ENCODE peak calls at places on chromosome 7, in ten cellular contexts. S is KG1; Y is transverse colon; N is NCI-H1436; X is HuH-7.5; F is psoas muscle; R is iPS DF 6.9; Z is activated CD4-positive, alpha-beta T cell treated with anti-CD3 and anti-CD28 coated beads for 48 hours; B is NCI-H460; J is CD8-positive, alpha-beta T cell. G is an unnamed sample.

GRCh38 chr7:104836976-104837375 is 177.0 kb upstream of the KMT2E start:
- DNase-seq in S (no peak), Y (no peak), N (no peak), X (no peak), F (no peak), R (no peak), Z (no peak), B (no peak), J (no peak), G (no peak)

GRCh38 chr7:130959743-130960207 is 225.8 kb upstream of the KLF14 start:
- DNase-seq in S (no peak), Y (no peak), N (no peak), X (no peak), F (no peak), R (no peak), Z (peak), B (peak), J (no peak), G (peak)

GRCh38 chr7:125118444-125118843 is 188.8 kb upstream of the POT1 start:
- DNase-seq in S (no peak), Y (no peak), N (no peak), X (no peak), F (no peak), R (no peak), Z (no peak), B (no peak), J (no peak), G (no peak)

GRCh38 chr7:24718977-24719491 is 38.2 kb downstream of the GSDME start:
- DNase-seq in S (no peak), Y (no peak), N (peak), X (no peak), F (no peak), R (no peak), Z (no peak), B (no peak), J (peak), G (no peak)

GRCh38 chr7:117941138-117941810 is 68.0 kb upstream of the CTTNBP2 start:
- DNase-seq in S (no peak), Y (no peak), N (no peak), X (no peak), F (no peak), R (no peak), Z (no peak), B (peak), J (no peak), G (no peak)

GRCh38 chr7:73438547-73439245 is 5.1 kb downstream of the FZD9 start:
- DNase-seq in S (no peak), Y (no peak), N (no peak), X (no peak), F (peak), R (no peak), Z (no peak), B (no peak), J (no peak), G (no peak)

GRCh38 chr7:100674441-100675407 is 1.2 kb downstream of the GNB2 start:
- DNase-seq in S (no peak), Y (peak), N (no peak), X (no peak), F (no peak), R (no peak), Z (no peak), B (no peak), J (peak), G (no peak)

GRCh38 chr7:118151671-118152070 is 32.3 kb upstream of the LSM8 start:
- DNase-seq in S (no peak), Y (no peak), N (no peak), X (no peak), F (no peak), R (no peak), Z (no peak), B (no peak), J (no peak), G (no peak)

GRCh38 chr7:27032843-27033242 is 63.0 kb downstream of the HOXA1 start:
- DNase-seq in S (no peak), Y (no peak), N (peak), X (no peak), F (no peak), R (no peak), Z (no peak), B (no peak), J (no peak), G (no peak)